ENCODE peak calls at places on chromosomes 1 and 21, in four cellular contexts. U is GM12878, E is HepG2, M is H1. V is an unnamed sample.

GRCh38 chr1:160724445-160725242 is 13.0 kb upstream of the CD48 start:
- DNase-seq in U (no peak), E (no peak), M (no peak), V (no peak)

GRCh38 chr21:20729376-20729775 is 268.8 kb upstream of the NCAM2 start:
- DNase-seq in E (no peak), M (no peak), U (no peak), V (no peak)

GRCh38 chr1:159828176-159828575 is 1.5 kb downstream of the SLAMF8 start:
- DNase-seq in M (no peak), E (no peak), U (no peak), V (no peak)

GRCh38 chr1:234214129-234214910 is 158.9 kb upstream of the COA6 start:
- DNase-seq in E (no peak), M (no peak), U (no peak), V (peak)

GRCh38 chr1:92879316-92879968 is 47.6 kb downstream of the RPL5 start:
- DNase-seq in E (no peak), U (no peak), M (no peak), V (no peak)

GRCh38 chr1:24390924-24391782 is 22.4 kb downstream of the STPG1 start:
- DNase-seq in E (peak), M (no peak), U (no peak), V (peak)

GRCh38 chr1:179107706-179108629 is 26.1 kb downstream of the TOR3A start:
- DNase-seq in E (no peak), M (no peak), U (no peak), V (no peak)

GRCh38 chr21:39314155-39315027 is 959 bp upstream of the BRWD1 start:
- DNase-seq in E (peak), M (no peak), U (no peak), V (peak)

GRCh38 chr1:204520834-204521709 is 4.9 kb downstream of the MDM4 start:
- DNase-seq in E (no peak), M (no peak), U (peak), V (no peak)

GRCh38 chr1:233087001-233087881 is 136.8 kb downstream of the NTPCR start:
- DNase-seq in U (no peak), M (no peak), E (no peak), V (no peak)

GRCh38 chr1:111592389-111593361 is 26.9 kb upstream of the RAP1A start:
- DNase-seq in M (no peak), U (peak), E (peak), V (no peak)

GRCh38 chr21:35019631-35020032 is 29.5 kb downstream of the RUNX1 start:
- DNase-seq in E (peak), U (no peak), M (no peak), V (no peak)

DNA sequence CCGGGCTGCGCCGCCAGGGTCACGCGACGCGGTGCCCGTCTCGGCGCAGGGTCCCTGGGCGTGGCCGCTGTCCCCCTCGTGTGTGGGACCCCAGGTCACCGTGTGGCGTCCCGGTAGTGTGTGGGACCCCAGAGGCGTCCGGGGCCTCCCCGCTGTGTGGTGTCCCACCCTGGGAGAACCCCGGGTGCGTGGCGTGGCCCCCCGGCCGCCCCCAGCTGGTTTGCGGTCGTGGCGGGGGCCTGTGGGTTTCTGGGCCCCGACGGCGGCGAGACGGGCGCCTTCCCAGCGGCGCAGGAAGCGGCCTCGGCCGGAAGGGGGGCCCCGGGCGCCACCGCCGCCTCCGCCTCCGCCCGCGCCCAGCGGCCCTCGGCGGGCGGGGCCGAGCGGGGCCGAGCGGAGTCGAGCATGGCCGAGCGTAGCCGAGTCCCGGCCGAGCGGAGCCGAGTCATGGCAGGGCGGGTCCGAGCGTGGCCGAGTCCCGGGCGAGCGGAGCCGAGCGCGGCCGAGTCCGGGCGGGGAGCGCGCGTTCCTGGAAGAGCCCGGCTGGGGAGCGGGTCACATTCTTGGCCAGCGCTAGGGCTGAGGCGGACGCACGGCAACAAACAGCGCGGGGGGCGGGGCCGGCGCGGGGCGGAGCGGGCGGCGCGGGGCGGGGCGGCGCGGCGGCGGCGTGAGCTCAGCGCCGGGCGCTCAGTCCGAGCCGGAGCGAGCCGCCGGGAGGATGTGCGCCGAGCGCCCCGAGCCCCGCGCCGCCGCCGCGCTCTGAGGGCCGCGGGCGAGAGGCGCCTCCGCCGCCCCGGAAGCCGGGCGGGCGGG is 570 bp upstream of the SKI start:
- DNase-seq in E (peak), M (peak), U (peak), V (peak)
- H3K4me3 ChIP-seq in E (peak), M (peak), U (peak), V (peak)

DNA sequence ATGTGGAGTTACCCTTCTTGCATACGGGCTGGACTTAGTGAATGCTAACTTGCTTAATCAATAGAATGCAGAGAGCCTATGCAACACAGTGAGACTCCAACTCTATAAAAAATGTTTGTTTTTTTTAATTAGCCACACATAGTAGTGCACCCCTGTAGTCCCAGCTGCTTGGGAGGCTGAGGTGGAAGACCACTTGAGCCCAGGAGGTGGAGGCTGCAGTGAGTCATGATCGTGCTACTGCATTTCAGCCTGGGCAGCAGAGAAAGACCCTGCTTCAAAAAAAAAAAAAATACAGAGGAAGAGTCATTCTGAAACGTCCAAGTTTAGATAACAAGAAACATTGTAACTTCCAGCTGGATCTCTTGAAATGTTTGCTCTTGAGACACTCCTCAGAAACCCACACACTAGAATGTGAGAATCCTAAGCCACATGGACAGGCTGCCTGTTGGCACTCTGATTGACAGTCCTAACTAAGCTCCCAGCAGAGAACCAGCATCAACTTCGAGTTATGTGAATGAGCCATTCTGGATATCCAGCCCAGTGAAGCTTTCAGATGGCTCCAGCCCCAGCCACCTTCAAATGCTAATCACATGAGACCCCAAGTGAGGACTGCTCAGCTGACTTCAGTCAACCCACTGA is 20.0 kb upstream of the CAP1 start:
- DNase-seq in U (no peak), E (no peak), M (no peak), V (no peak)
- TF ChIP-seq ZNF274 in U (no peak), E (no peak), M (no peak), V (no peak)

GRCh38 chr1:51541313-51542050 is 22.4 kb upstream of the EPS15 start:
- DNase-seq in U (no peak), E (no peak), M (no peak), V (no peak)
- TF ChIP-seq SUZ12 in U (no peak), E (no peak), M (no peak), V (no peak)

DNA sequence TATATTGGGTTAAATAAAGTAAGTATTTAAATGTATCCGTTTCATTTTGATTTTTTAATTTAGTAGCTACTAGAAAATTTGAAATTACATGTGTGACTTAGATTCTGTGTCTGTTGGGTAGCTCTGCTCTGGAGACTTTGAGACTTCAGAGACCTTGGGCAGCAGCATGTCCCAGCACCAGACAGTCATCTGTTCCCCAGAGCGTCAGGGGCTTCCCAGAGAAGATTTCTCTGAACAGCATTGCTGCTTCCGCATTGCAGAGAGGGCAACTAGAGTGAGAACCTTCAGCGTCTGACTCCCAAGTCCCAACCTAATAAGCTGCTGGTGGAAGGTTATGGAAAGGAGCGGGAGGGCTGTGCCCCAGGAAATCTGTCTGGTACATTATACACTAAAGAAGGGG is 6.6 kb downstream of the LINGO4 start:
- DNase-seq in M (no peak), U (no peak), E (no peak), V (no peak)
- H3K4me3 ChIP-seq in M (no peak), U (no peak), E (no peak), V (no peak)

GRCh38 chr1:12473596-12474329 is 144.2 kb downstream of the DHRS3 start:
- DNase-seq in U (no peak), E (no peak), M (no peak), V (no peak)
- TF ChIP-seq ZNF274 in U (no peak), E (no peak), M (no peak), V (no peak)

DNA sequence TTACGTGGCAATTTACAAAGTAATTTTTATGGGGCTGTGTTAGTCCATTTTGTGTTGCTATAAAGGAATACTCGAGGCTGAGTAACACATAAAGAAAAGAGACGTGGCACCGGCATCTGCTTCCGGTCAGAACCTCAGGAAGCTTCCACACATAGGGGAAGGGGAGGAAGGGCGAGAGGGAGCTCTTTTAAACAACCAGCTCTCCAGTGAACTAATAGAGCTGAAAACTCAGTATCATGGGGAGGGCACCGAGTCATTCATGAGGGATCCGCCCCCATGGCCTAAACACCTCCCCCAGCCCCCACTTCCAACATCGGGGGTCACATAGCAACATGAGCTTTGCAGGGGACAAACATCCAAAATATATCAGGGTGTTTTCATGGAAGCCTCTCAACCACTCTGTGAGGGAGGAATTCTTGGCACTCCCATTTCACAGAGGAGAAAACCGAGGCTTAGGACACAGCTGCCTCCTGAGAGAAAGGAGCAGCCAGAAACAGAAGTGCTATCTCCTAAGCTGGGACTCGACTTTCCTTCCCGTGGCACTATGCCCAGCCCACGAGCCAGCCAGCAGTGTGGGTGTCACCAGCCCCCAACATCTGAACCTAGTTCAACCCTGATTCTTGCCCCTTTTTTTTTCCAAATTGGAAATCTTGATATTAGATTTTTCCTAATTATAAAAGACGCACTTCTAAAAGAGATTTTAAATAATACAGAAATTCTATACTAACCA is 29.1 kb downstream of the MIS18A start:
- DNase-seq in M (no peak), E (no peak), U (no peak), V (no peak)
- TF ChIP-seq SUZ12 in M (no peak), E (no peak), U (no peak), V (no peak)

GRCh38 chr1:205925730-205926129 is 17.5 kb downstream of the SLC26A9 start:
- DNase-seq in E (no peak), M (no peak), U (no peak), V (no peak)
- H3K4me3 ChIP-seq in E (no peak), M (no peak), U (no peak), V (no peak)

DNA sequence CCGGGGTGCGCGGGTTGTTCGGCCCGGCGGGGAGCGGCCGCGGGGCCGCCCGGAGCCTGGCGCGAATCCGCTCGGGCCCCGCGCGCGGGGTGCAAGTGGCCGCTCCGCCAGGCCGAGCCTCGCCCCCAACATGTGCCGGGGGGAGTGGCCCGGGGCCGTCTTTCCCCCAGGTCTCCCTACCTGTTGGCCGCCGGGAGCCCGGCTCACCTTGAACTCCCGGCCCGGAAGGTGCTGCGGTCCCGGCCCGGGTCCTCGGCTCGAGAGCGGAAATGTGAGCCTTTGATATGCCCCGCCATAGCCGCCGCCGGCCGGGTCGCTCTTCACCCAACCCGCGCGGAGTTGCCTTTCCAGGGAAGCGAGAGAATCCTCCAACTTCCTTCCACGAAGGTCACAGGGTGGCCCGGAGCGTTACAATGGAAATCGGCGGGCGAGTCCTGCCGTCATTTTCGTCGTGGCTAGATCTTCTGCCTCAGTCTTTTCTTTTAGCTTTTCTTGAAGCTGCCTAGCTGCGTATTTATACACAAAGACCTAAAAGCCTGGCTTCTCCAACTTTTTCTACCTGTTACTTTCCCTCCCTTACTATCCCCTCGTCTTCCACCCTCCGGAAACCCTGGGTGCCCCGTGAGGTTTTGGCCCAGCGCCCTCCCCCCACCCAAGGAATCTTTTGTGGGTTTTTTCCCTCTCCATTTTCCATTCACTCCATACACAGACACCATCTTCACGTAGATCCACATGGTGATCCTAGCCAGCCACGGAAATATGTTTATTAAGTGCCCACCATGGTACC is 856 bp downstream of the PTGFRN start:
- DNase-seq in E (peak), U (no peak), M (no peak), V (no peak)
- TF ChIP-seq ZNF274 in E (no peak), U (no peak), M (no peak), V (no peak)

V was measured in NT2/D1.